ENCODE peak calls at places on chromosome 1, in four cellular contexts. T, K, Q and Z are unnamed samples. For H3K4me1, the result is how much of the 10 kb centered on the place peaks cover.

GRCh38 chr1:161079436-161080110 is 9.8 kb downstream of the NECTIN4 start:
- DNase-seq in T (no peak), K (no peak), Q (no peak), Z (no peak)

GRCh38 chr1:209199371-209199770 is 384.1 kb upstream of the CAMK1G start:
- DNase-seq in T (no peak), K (no peak), Q (no peak), Z (no peak)

GRCh38 chr1:206557636-206558473 is 50.5 kb downstream of the RASSF5 start:
- DNase-seq in T (no peak), K (peak), Q (no peak), Z (no peak)

GRCh38 chr1:109274533-109275476 is 8.1 kb downstream of the PSRC1 start:
- DNase-seq in T (peak), K (peak), Q (no peak), Z (no peak)

GRCh38 chr1:95207223-95207935 is 26.6 kb upstream of the RWDD3 start:
- DNase-seq in T (no peak), K (no peak), Q (no peak), Z (peak)

GRCh38 chr1:111565079-111565478 is 54.5 kb upstream of the RAP1A start:
- DNase-seq in T (no peak), K (no peak), Q (no peak), Z (no peak)

GRCh38 chr1:7218210-7218832 is 433.1 kb downstream of the CAMTA1 start:
- DNase-seq in T (peak), K (no peak), Q (peak), Z (peak)

GRCh38 chr1:32336963-32337675 is 1.1 kb upstream of the MARCKSL1 start:
- DNase-seq in T (no peak), K (peak), Q (no peak), Z (no peak)

GRCh38 chr1:193105821-193106177 is 585 bp upstream of the GLRX2 start:
- DNase-seq in T (peak), K (no peak), Q (no peak), Z (no peak)

GRCh38 chr1:9901148-9902059 is 8.7 kb downstream of the CTNNBIP1 start:
- DNase-seq in T (no peak), K (peak), Q (no peak), Z (peak)

GRCh38 chr1:48040122-48040521 is 42.9 kb upstream of the TRABD2B start:
- DNase-seq in T (no peak), K (no peak), Q (no peak), Z (no peak)

GRCh38 chr1:157105988-157106812 is 6.6 kb upstream of the ETV3L start:
- DNase-seq in T (peak), K (no peak), Q (no peak), Z (peak)

GRCh38 chr1:18539171-18539570 is 58.4 kb downstream of the KLHDC7A start:
- DNase-seq in T (no peak), K (peak), Q (no peak), Z (no peak)

GRCh38 chr1:161709373-161709772 is 2.3 kb downstream of the FCRLA start:
- DNase-seq in T (no peak), K (no peak), Q (no peak), Z (no peak)

GRCh38 chr1:240658312-240658975 is 46.5 kb upstream of the GREM2 start:
- DNase-seq in T (no peak), K (no peak), Q (no peak), Z (no peak)

GRCh38 chr1:75614455-75615379 is 3.8 kb upstream of the SLC44A5 start:
- DNase-seq in T (peak), K (peak), Q (peak), Z (peak)

GRCh38 chr1:236206548-236206947 is 64.2 kb downstream of the GPR137B start:
- DNase-seq in T (no peak), K (peak), Q (no peak), Z (peak)

GRCh38 chr1:60765204-60765603 is 317.2 kb upstream of the NFIA start:
- DNase-seq in T (peak), K (no peak), Q (no peak), Z (peak)

GRCh38 chr1:56081151-56081550 is 498.2 kb downstream of the PLPP3 start:
- DNase-seq in T (no peak), K (no peak), Q (peak), Z (no peak)

GRCh38 chr1:173202430-173203145 is 4.5 kb downstream of the TNFSF4 start:
- DNase-seq in T (peak), K (no peak), Q (no peak), Z (peak)

GRCh38 chr1:232556336-232556735 is 73.6 kb downstream of the SIPA1L2 start:
- DNase-seq in T (no peak), K (no peak), Q (no peak), Z (no peak)

GRCh38 chr1:93081716-93082115 is 2.6 kb downstream of the MTF2 start:
- DNase-seq in T (no peak), K (no peak), Q (no peak), Z (no peak)

GRCh38 chr1:156870734-156871133 is 10.1 kb downstream of the NTRK1 start:
- DNase-seq in T (peak), K (no peak), Q (no peak), Z (no peak)

GRCh38 chr1:39896909-39897685 is 4.6 kb downstream of the MYCL start:
- DNase-seq in T (no peak), K (no peak), Q (no peak), Z (no peak)

GRCh38 chr1:154586231-154586630 is 18.7 kb downstream of the CHRNB2 start:
- DNase-seq in T (no peak), K (no peak), Q (no peak), Z (no peak)

GRCh38 chr1:52683367-52683940 is 14.7 kb downstream of the COA7 start:
- DNase-seq in T (no peak), K (no peak), Q (no peak), Z (no peak)

GRCh38 chr1:43241352-43241953 is 28.3 kb upstream of the TMEM125 start:
- DNase-seq in T (no peak), K (no peak), Q (no peak), Z (no peak)

GRCh38 chr1:83491930-83492329 is 507.0 kb downstream of the TTLL7 start:
- DNase-seq in T (no peak), K (no peak), Q (no peak), Z (no peak)

GRCh38 chr1:236175642-236176336 is 33.5 kb downstream of the GPR137B start:
- DNase-seq in T (peak), K (no peak), Q (no peak), Z (no peak)

GRCh38 chr1:246351726-246352125 is 155.4 kb downstream of the SMYD3 start:
- DNase-seq in T (no peak), K (no peak), Q (no peak), Z (no peak)

GRCh38 chr1:163163861-163164582 is 38.7 kb downstream of the RGS5 start:
- DNase-seq in T (no peak), K (no peak), Q (no peak), Z (no peak)

GRCh38 chr1:38558055-38558454 is 301.5 kb downstream of the RRAGC start:
- DNase-seq in T (no peak), K (no peak), Q (no peak), Z (no peak)
- H3K27ac ChIP-seq in T (no peak), K (no peak), Q (no peak), Z (no peak)

GRCh38 chr1:24111264-24111997 is 504 bp downstream of the MYOM3 start:
- DNase-seq in T (no peak), K (no peak), Q (no peak), Z (no peak)
- H3K4me1 ChIP-seq in T (under half), K (under half), Q (under half), Z (under half)

DNA sequence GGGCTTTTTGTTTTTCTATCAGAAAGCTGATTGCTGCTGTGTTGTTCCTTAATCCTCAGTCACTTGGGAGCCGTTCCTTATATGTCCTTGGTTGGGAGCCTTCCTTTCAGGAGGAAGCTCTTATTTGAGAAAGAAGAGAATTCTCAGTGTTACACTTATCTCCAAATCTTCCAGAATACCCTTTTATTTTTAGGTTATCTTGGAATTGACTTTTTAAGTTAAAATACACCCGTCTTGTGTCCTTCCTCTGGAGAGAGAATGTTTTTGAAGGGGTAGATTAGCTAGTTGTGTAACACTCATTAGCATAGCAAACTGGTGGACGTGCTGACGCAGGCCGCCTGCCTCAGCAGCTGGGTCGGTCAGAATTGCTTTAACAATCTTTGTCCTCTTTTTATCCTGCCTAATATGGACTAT is 42.1 kb downstream of the LRRC8B start:
- DNase-seq in T (no peak), K (no peak), Q (peak), Z (peak)
- H3K4me3 ChIP-seq in T (no peak), K (no peak), Q (no peak), Z (no peak)

GRCh38 chr1:26285366-26286063 is 5.6 kb downstream of the SH3BGRL3 start:
- DNase-seq in T (peak), K (no peak), Q (no peak), Z (no peak)

GRCh38 chr1:26286064-26286416 is 6.2 kb downstream of the SH3BGRL3 start:
- DNase-seq in T (no peak), K (no peak), Q (no peak), Z (no peak)

GRCh38 chr1:26283226-26283853 is 3.5 kb downstream of the SH3BGRL3 start:
- DNase-seq in T (no peak), K (no peak), Q (no peak), Z (no peak)

GRCh38 chr1:26283871-26284596 is 4.1 kb downstream of the SH3BGRL3 start:
- DNase-seq in T (no peak), K (no peak), Q (no peak), Z (no peak)

DNA sequence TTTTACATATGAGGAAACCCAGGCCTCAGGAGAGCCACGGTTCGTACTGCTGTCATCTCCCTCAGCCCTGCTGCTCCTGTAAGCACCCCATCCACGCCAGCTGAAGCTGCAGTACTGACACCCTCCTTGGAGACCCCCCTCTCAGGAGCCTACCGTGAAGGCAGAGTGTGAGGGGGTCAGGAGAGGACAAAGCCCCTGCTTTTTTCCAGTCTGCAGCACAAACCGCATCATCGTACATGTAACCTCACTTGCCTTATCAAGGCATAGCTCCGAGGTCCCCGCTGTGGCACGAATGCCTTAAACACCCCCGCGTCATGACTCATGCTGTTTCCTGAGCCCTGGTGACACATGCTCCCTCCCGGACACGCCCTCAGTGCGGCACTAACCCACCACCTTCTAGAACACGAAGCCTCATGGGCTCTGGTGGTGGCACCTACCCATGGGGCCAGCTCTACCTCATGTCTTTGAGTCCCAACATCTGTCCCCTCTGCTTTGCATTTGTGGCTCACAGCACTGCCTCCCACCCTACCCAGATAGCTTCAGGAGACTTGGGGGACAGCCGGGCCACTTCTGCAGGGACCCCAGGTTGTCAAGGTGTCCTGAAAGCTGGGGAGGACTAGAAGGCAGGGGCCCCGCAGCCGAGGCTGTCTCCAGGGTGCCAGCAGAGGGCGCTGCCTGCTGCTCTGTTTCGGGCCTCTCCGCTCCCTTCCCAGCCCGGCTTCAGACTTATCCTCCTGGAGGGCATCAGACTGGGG is 4.9 kb downstream of the SH3BGRL3 start:
- DNase-seq in T (peak), K (peak), Q (no peak), Z (peak)
- H3K27ac ChIP-seq in T (no peak), K (peak), Q (no peak), Z (no peak)

DNA sequence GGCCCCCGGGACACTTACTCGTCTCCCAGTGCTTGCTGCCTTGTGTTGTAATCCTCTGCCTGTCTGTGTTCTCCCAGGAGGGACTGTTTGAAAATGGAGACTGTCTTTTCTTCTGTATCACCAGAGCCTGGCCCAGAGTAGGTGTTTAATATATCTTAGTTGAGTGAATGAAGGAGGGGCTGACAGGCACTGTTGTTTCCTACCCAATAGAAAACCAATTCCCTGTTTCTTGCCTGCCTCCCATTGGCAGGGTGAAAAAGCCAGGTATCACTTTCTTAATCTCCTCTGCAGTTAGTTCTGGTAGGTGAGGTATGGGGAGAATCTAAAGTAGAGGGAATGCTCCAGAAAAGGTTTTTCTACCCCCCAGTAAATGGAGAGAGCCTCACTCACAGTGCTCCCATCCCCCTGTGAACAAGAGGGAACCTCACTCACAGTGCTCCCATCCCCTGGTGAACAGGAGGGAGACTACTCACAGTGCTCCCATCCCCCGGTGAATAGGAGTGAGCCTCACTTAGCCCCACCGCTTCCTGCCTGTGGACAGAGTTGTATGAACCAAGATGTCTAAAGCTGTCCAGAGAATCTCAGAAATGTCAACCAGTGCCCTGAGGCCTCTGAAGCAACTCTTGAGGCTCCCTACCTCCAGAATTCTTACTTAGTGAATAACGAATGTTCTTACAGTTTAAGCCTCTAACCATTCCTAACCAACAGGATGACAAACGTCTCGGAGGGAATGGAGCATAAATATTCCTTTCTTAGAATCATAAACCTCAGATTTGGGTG is at the start of gene GJA5:
- DNase-seq in T (no peak), K (no peak), Q (no peak), Z (no peak)
- H3K4me1 ChIP-seq in T (under half), K (under half), Q (under half), Z (under half)

DNA sequence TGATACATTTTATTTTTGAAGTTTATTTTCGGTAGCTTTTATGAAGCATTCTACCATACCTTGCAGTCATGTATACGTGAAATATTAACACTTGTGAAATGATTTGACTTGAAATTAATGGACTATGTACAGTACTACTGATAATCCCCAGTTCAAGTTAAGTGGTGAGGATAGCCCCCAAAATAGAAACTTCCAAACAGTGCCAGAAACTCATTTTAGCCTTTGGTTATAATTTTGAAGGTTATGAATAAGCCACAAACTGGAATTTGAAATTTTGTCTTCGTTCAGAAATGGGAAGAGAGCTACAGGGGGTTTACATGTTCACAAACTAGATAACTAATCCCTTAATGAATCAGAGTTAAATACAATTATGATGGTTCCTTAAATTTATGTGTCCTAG is 1.5 kb upstream of the HNRNPU start:
- DNase-seq in T (no peak), K (no peak), Q (no peak), Z (no peak)
- H3K4me3 ChIP-seq in T (no peak), K (no peak), Q (no peak), Z (no peak)

DNA sequence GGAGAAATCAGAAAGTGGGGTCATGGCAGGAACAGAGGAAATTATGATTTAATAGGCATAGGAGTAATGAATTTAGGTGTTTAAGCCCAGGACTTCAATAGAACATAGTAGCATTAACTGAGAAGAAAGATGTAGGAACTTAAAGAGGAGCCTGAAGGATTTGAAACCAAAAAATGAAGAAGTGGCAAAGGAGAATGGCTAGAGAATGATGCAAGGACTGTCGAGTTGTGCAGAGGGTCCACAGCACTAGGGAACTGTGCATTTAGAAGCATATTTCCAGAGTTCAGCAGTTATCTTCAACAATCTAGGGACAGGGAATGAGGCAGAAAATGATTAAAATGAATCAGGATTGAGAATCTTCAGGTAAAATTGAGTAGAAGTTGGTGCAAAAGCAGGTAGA is 328.1 kb upstream of the LYPLAL1 start:
- DNase-seq in T (no peak), K (no peak), Q (no peak), Z (no peak)
- H3K27ac ChIP-seq in T (no peak), K (no peak), Q (no peak), Z (no peak)

DNA sequence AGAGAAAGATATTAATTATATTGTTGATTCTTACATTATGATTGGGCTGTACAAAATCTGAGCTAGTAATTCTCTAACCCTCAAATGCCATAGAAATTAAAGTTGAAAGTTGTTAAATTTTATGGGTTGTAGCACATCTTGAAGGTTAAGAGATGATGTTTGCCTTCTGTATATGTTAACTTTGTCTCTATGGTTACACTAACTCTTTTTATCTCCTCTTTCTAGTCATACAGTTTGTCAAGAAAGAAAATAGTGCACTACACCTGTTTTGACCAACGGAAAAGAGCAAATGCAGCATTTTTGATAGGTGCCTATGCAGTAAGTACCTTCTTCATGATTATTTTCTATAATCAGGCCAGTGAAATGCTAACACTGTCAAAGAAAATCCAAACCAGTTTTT is 38.2 kb downstream of the CDC14A start:
- DNase-seq in T (no peak), K (no peak), Q (no peak), Z (no peak)
- H3K4me1 ChIP-seq in T (under half), K (under half), Q (under half), Z (under half)

GRCh38 chr1:1628656-1629429 is 3.1 kb upstream of the MMP23B start:
- DNase-seq in T (no peak), K (no peak), Q (peak), Z (no peak)
- H3K4me3 ChIP-seq in T (no peak), K (no peak), Q (no peak), Z (no peak)